ENCODE peak calls at places on chromosomes 5 and 9, in nine cellular contexts. U is Panc1, P is suprapubic skin, B is OCI-LY7, K is lower lobe of right lung, T is Peyer's patch, F is PC-9, S is left lung, O is fibroblast of lung. Z is an unnamed sample.
A peak's percentile ranks its signal among the peaks of the same experiment; 100 is the strongest.

GRCh38 chr5:135206862-135207261 is 172.8 kb upstream of the PITX1 start:
- DNase-seq in B (no peak), K (no peak), T (no peak), S (no peak), U (no peak), F (no peak), O (no peak), P (no peak), Z (peak; percentile 36)

GRCh38 chr9:89695441-89695891 is 90.7 kb downstream of the GADD45G start:
- DNase-seq in O (no peak), B (no peak), K (no peak), S (no peak), F (no peak), P (no peak), T (no peak), U (no peak), Z (no peak)

GRCh38 chr5:71873202-71873601 is 154.1 kb downstream of the CARTPT start:
- DNase-seq in F (no peak), B (no peak), K (no peak), S (no peak), T (no peak), O (no peak), U (no peak), P (no peak), Z (no peak)

GRCh38 chr5:164475339-164475977 is 970.0 kb downstream of the MAT2B start:
- DNase-seq in O (peak; percentile 57), B (peak; percentile 10), S (no peak), K (no peak), F (no peak), U (no peak), P (no peak), T (no peak), Z (no peak)

GRCh38 chr5:178668579-178668978 is 41.7 kb upstream of the CLK4 start:
- DNase-seq in T (no peak), B (no peak), K (no peak), U (no peak), S (peak; percentile 54), O (no peak), P (no peak), F (peak; percentile 29), Z (no peak)

GRCh38 chr5:150105898-150106615 is 19.7 kb upstream of the CSF1R start:
- DNase-seq in P (no peak), O (no peak), T (peak; percentile 12), F (no peak), S (no peak), U (no peak), B (no peak), K (peak; percentile 65), Z (no peak)

GRCh38 chr5:9479361-9479760 is 66.5 kb downstream of the SEMA5A start:
- DNase-seq in T (no peak), B (no peak), U (no peak), K (no peak), S (no peak), P (no peak), O (no peak), F (no peak), Z (no peak)

GRCh38 chr5:40828021-40828631 is 6.9 kb downstream of the RPL37 start:
- DNase-seq in O (no peak), F (no peak), T (no peak), U (no peak), S (no peak), K (no peak), B (no peak), P (no peak), Z (no peak)

GRCh38 chr5:121573844-121574243 is 277.8 kb upstream of the FTMT start:
- DNase-seq in U (no peak), T (no peak), P (no peak), O (peak; percentile 45), K (no peak), B (no peak), F (no peak), S (no peak), Z (no peak)

GRCh38 chr9:123360161-123361085 is 4.4 kb downstream of the CRB2 start:
- DNase-seq in B (peak; percentile 50), F (peak; percentile 37), T (peak; percentile 19), P (no peak), K (peak; percentile 69), U (no peak), S (no peak), O (peak; percentile 11), Z (no peak)

GRCh38 chr9:38068616-38068865 is 486 bp downstream of the SHB start:
- DNase-seq in P (no peak), T (peak; percentile 29), U (no peak), B (peak; percentile 30), S (no peak), F (peak; percentile 27), K (no peak), O (peak; percentile 58), Z (no peak)

GRCh38 chr5:132767150-132767549 is 9.9 kb downstream of the SEPTIN8 start:
- DNase-seq in K (no peak), O (no peak), B (no peak), P (no peak), F (no peak), S (no peak), T (no peak), U (no peak), Z (peak; percentile 58)

GRCh38 chr5:130514984-130515690 is 610.9 kb downstream of the CHSY3 start:
- DNase-seq in T (no peak), S (no peak), O (peak; percentile 65), U (peak; percentile 20), K (no peak), F (no peak), P (no peak), B (no peak), Z (no peak)

GRCh38 chr9:122453677-122454135 is 24.0 kb downstream of the OR1J1 start:
- DNase-seq in O (no peak), B (no peak), U (no peak), F (no peak), S (no peak), P (no peak), K (no peak), T (no peak), Z (no peak)

DNA sequence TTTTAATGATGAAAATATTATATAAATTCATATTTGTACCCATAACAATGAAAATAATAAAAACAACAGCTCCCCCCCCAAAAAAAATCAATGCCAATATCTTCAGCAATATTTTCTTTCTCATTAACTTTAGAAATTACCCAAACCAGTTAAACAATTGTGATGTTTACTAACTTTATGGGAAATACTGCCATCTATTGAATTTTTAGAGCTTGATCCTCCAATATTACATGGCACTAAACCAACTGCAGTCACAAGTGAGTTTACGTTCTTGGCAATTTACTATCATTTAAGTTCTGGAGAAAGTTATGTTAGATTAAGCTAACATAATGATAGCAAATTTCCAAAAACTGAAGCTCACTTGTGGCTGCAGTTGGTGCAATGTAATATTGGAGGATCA is 379.6 kb downstream of the CDH18 start:
- DNase-seq in U (peak; percentile 15), B (peak; percentile 29), O (peak; percentile 34), T (no peak), P (no peak), F (no peak), K (no peak), S (no peak), Z (no peak)
- H3K4me3 ChIP-seq in U (no peak overlapping the region), B (no peak overlapping the region), O (no peak overlapping the region), T (no peak overlapping the region), P (no peak overlapping the region), F (no peak overlapping the region), K (no peak overlapping the region), S (no peak overlapping the region), Z (no peak overlapping the region)

GRCh38 chr5:42349163-42349562 is 74.1 kb upstream of the GHR start:
- DNase-seq in B (no peak), O (no peak), U (no peak), T (no peak), P (no peak), K (no peak), S (no peak), F (no peak), Z (no peak)
- H3K27ac ChIP-seq in B (no peak overlapping the region), O (no peak overlapping the region), U (no peak overlapping the region), T (no peak overlapping the region), P (no peak overlapping the region), K (no peak overlapping the region), S (no peak overlapping the region), F (no peak overlapping the region), Z (no peak overlapping the region)

GRCh38 chr5:6902094-6902493 is 188.9 kb downstream of the TENT4A start:
- DNase-seq in T (no peak), S (no peak), F (no peak), K (no peak), B (no peak), P (no peak), O (no peak), U (no peak), Z (no peak)
- TF ChIP-seq CTCF in T (no peak), S (no peak), F (no peak), K (no peak), B (no peak), P (no peak), O (no peak), U (no peak), Z (no peak)

GRCh38 chr9:129383005-129383414 is 204.9 kb upstream of the IER5L start:
- DNase-seq in P (peak; percentile 80), F (peak; percentile 83), B (no peak), K (peak; percentile 85), S (peak; percentile 87), O (no peak), U (no peak), T (no peak), Z (peak; percentile 84)

GRCh38 chr9:129382281-129383004 is 204.4 kb upstream of the IER5L start:
- DNase-seq in O (no peak), B (no peak), K (no peak), S (peak; percentile 35), P (peak; percentile 64), U (no peak), T (no peak), F (no peak), Z (no peak)

GRCh38 chr9:129384887-129385614 is 207.0 kb upstream of the IER5L start:
- DNase-seq in B (no peak), U (no peak), T (no peak), S (peak; percentile 46), K (no peak), O (no peak), P (peak; percentile 43), F (no peak), Z (no peak)

GRCh38 chr9:129384138-129384886 is 206.3 kb upstream of the IER5L start:
- DNase-seq in B (no peak), F (no peak), K (no peak), P (peak; percentile 50), U (no peak), S (peak; percentile 9), O (no peak), T (no peak), Z (no peak)

GRCh38 chr9:129383415-129384088 is 205.5 kb upstream of the IER5L start:
- DNase-seq in O (peak; percentile 72), S (peak; percentile 94), P (peak; percentile 86), K (peak; percentile 90), U (no peak), F (peak; percentile 68), B (peak; percentile 83), T (peak; percentile 72), Z (peak; percentile 89)
- H3K4me3 ChIP-seq in O (peak overlapping the region; percentile 50), S (peak overlapping the region; percentile 52), P (peak overlapping the region; percentile 74), K (peak overlapping the region; percentile 68), U (peak overlapping the region; percentile 29), F (peak overlapping the region; percentile 85), B (peak overlapping the region; percentile 56), T (peak overlapping the region; percentile 73), Z (peak overlapping the region; percentile 79)

Z was measured in coronary artery.